ENCODE peak calls at places on chromosomes 11 and 22, in eight cellular contexts. I is body of pancreas, E is tibial nerve, P is IMR-90, T is HCT116, O is spleen, J is stomach, Q is thyroid gland. U is an unnamed sample. For H3K36me3, the result is how much of the 10 kb centered on the place peaks cover.

GRCh38 chr11:120546312-120547205 is 35.0 kb downstream of the GRIK4 start:
- DNase-seq in T (peak), Q (peak), E (no peak), I (peak), P (peak), J (peak), O (no peak), U (peak)

GRCh38 chr11:26764825-26765224 is 43.0 kb upstream of the SLC5A12 start:
- DNase-seq in I (no peak), Q (no peak), P (no peak), O (no peak), T (no peak), E (no peak), J (no peak), U (no peak)

GRCh38 chr11:118886681-118887111 is 3.0 kb downstream of the CXCR5 start:
- DNase-seq in O (peak), P (no peak), E (no peak), T (no peak), J (no peak), Q (no peak), I (no peak), U (no peak)

GRCh38 chr11:22711880-22712279 is 45.5 kb downstream of the GAS2 start:
- DNase-seq in E (no peak), J (peak), T (no peak), P (no peak), O (no peak), Q (no peak), I (peak), U (no peak)

GRCh38 chr22:39215070-39215396 is 29.7 kb downstream of the PDGFB start:
- DNase-seq in J (no peak), I (no peak), E (no peak), P (no peak), T (no peak), O (peak), Q (no peak), U (no peak)

GRCh38 chr11:87028688-87029087 is 9.0 kb upstream of the TMEM135 start:
- DNase-seq in J (no peak), I (no peak), O (no peak), E (no peak), P (no peak), T (no peak), Q (no peak), U (no peak)

GRCh38 chr22:45583504-45583903 is 80.8 kb downstream of the FBLN1 start:
- DNase-seq in O (peak), Q (no peak), P (no peak), I (no peak), T (no peak), J (no peak), E (no peak), U (no peak)

GRCh38 chr11:65391007-65391406 is 4.6 kb downstream of the FRMD8 start:
- DNase-seq in T (no peak), I (no peak), J (no peak), Q (no peak), P (peak), O (no peak), E (no peak), U (no peak)

GRCh38 chr22:44573451-44573850 is 75.4 kb upstream of the RTL6 start:
- DNase-seq in J (peak), E (no peak), I (no peak), O (no peak), T (no peak), Q (no peak), P (no peak), U (no peak)

GRCh38 chr11:128465946-128466688 is 121.2 kb downstream of the ETS1 start:
- DNase-seq in I (no peak), T (no peak), J (no peak), Q (no peak), E (no peak), O (no peak), P (no peak), U (no peak)

GRCh38 chr11:69111578-69112247 is 44.0 kb upstream of the SMIM38 start:
- DNase-seq in O (no peak), P (no peak), T (no peak), J (no peak), Q (no peak), I (peak), E (no peak), U (no peak)

GRCh38 chr11:45771194-45771941 is 33.6 kb upstream of the SLC35C1 start:
- DNase-seq in E (peak), I (peak), P (peak), Q (peak), T (peak), J (peak), O (peak), U (peak)

GRCh38 chr11:130165601-130166456 is 6.2 kb downstream of the ST14 start:
- DNase-seq in T (no peak), E (no peak), P (no peak), J (no peak), I (no peak), O (no peak), Q (no peak), U (no peak)

GRCh38 chr11:26191193-26191592 is 140.7 kb upstream of the ANO3 start:
- DNase-seq in O (no peak), Q (no peak), E (no peak), I (no peak), P (no peak), T (no peak), J (no peak), U (no peak)

GRCh38 chr11:44505591-44506054 is 59.8 kb upstream of the CD82 start:
- DNase-seq in J (no peak), T (no peak), O (no peak), P (peak), Q (no peak), I (no peak), E (no peak), U (no peak)

GRCh38 chr11:88246680-88247079 is 71.4 kb upstream of the RAB38 start:
- DNase-seq in J (no peak), T (no peak), P (peak), O (no peak), Q (no peak), E (no peak), I (no peak), U (no peak)

GRCh38 chr11:17351510-17352176 is at the start of gene NCR3LG1:
- DNase-seq in T (no peak), E (peak), P (peak), Q (peak), J (peak), O (peak), I (peak), U (peak)

GRCh38 chr22:26479792-26480610 is 3.6 kb downstream of the HPS4 start:
- DNase-seq in T (no peak), O (no peak), E (no peak), Q (no peak), P (no peak), I (no peak), J (no peak), U (no peak)

GRCh38 chr11:14499178-14499559 is 442 bp downstream of the COPB1 start:
- DNase-seq in P (peak), O (peak), Q (peak), E (no peak), T (no peak), I (peak), J (peak), U (peak)

GRCh38 chr11:125448136-125448535 is 47.9 kb downstream of the FEZ1 start:
- DNase-seq in P (peak), J (no peak), T (peak), E (no peak), O (no peak), I (no peak), Q (no peak), U (no peak)

GRCh38 chr11:850777-851762 is 8.4 kb downstream of the TSPAN4 start:
- DNase-seq in T (no peak), P (no peak), Q (no peak), O (no peak), J (no peak), E (no peak), I (no peak), U (no peak)

GRCh38 chr22:21457023-21457787 is 10.0 kb upstream of the TMEM191C start:
- DNase-seq in J (no peak), P (peak), I (peak), T (no peak), E (peak), O (peak), Q (no peak), U (no peak)

GRCh38 chr22:38244106-38244505 is 28.7 kb downstream of the TMEM184B start:
- DNase-seq in P (peak), E (no peak), O (no peak), I (no peak), J (no peak), Q (no peak), T (no peak), U (no peak)

GRCh38 chr11:28459912-28460311 is 351.7 kb downstream of the METTL15 start:
- DNase-seq in I (no peak), J (no peak), O (no peak), P (no peak), Q (no peak), T (no peak), E (no peak), U (no peak)

GRCh38 chr11:93844568-93844967 is 5.8 kb downstream of the VSTM5 start:
- DNase-seq in T (no peak), I (no peak), O (no peak), E (no peak), J (no peak), Q (no peak), P (no peak), U (no peak)

GRCh38 chr22:48953830-48954229 is 873.8 kb downstream of the BRD1 start:
- DNase-seq in Q (no peak), E (no peak), P (no peak), I (no peak), O (peak), T (no peak), J (peak), U (no peak)

GRCh38 chr11:6245536-6245935 is 6.6 kb downstream of the CNGA4 start:
- DNase-seq in T (no peak), E (no peak), O (no peak), I (no peak), J (no peak), P (no peak), Q (no peak), U (no peak)

GRCh38 chr11:19664896-19665548 is 47.6 kb upstream of the NAV2 start:
- DNase-seq in O (no peak), Q (no peak), T (no peak), I (no peak), P (peak), J (no peak), E (no peak), U (no peak)

GRCh38 chr11:27471067-27471587 is 1.5 kb downstream of the LGR4 start:
- DNase-seq in T (no peak), Q (peak), P (no peak), I (peak), O (no peak), J (no peak), E (no peak), U (no peak)

GRCh38 chr11:21260101-21260500 is 590.7 kb downstream of the NELL1 start:
- DNase-seq in P (no peak), Q (no peak), O (no peak), I (no peak), E (no peak), J (no peak), T (no peak), U (no peak)

GRCh38 chr11:26849009-26849408 is 127.1 kb upstream of the SLC5A12 start:
- DNase-seq in E (peak), J (no peak), P (no peak), Q (peak), I (peak), T (no peak), O (no peak), U (no peak)

GRCh38 chr11:46006418-46007070 is 84.1 kb downstream of the LARGE2 start:
- DNase-seq in O (no peak), J (no peak), E (no peak), I (peak), Q (no peak), T (peak), P (peak), U (no peak)

GRCh38 chr11:129732926-129733325 is 82.7 kb upstream of the TMEM45B start:
- DNase-seq in O (peak), Q (peak), J (no peak), I (no peak), T (no peak), P (no peak), E (no peak), U (no peak)

GRCh38 chr11:118265954-118266353 is 1.9 kb upstream of the MPZL2 start:
- DNase-seq in J (peak), E (no peak), O (no peak), I (peak), P (no peak), Q (peak), T (no peak), U (no peak)

GRCh38 chr11:65150513-65151271 is 16.4 kb upstream of the SYVN1 start:
- DNase-seq in E (peak), Q (peak), T (peak), O (peak), I (peak), P (peak), J (peak), U (peak)

GRCh38 chr11:6402561-6402981 is 12.3 kb downstream of the SMPD1 start:
- DNase-seq in E (no peak), Q (no peak), O (no peak), P (peak), I (no peak), T (no peak), J (no peak), U (no peak)

DNA sequence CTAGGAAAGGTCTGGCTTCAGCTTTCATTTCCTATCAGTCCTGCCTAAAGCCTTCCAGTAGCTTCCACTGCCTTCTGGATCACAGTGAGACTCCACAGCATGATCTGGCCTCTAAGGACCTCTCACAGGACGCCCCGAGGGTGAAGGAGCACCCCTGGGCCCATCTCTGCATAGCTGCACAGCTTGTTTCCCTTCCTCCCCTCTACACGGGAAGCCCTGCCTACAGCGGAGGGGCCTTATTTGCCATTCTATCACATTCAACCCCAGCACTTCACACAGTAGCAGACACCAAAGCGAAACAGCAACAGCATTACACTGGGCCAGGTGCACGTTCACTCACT is 162.3 kb upstream of the GRK3 start:
- DNase-seq in O (no peak), Q (no peak), P (no peak), E (no peak), T (no peak), I (no peak), J (no peak), U (no peak)
- TF ChIP-seq POLR2A in O (no peak), Q (no peak), P (no peak), E (no peak), T (no peak), I (no peak), J (no peak), U (no peak)

GRCh38 chr11:7651700-7652099 is 21.6 kb downstream of the CYB5R2 start:
- DNase-seq in O (no peak), I (no peak), P (no peak), J (no peak), Q (no peak), T (no peak), E (no peak), U (no peak)
- H3K36me3 ChIP-seq in O (half or more), I (under half), P (under half), J (half or more), Q (half or more), T (under half), E (under half), U (under half)

GRCh38 chr11:67606150-67606476 is 623 bp upstream of the NDUFV1 start:
- DNase-seq in E (no peak), P (peak), I (no peak), O (no peak), T (no peak), Q (peak), J (no peak), U (peak)

GRCh38 chr11:67605231-67606011 is 1.3 kb upstream of the NDUFV1 start:
- DNase-seq in T (no peak), P (no peak), J (no peak), E (no peak), Q (no peak), I (no peak), O (no peak), U (no peak)

GRCh38 chr11:67607507-67607906 is 771 bp downstream of the NDUFV1 start:
- DNase-seq in E (no peak), T (no peak), J (no peak), I (no peak), O (no peak), P (no peak), Q (no peak), U (no peak)

GRCh38 chr11:67608486-67608885 is 1.8 kb downstream of the NDUFV1 start:
- DNase-seq in I (no peak), T (no peak), J (no peak), Q (no peak), O (no peak), P (no peak), E (no peak), U (no peak)

DNA sequence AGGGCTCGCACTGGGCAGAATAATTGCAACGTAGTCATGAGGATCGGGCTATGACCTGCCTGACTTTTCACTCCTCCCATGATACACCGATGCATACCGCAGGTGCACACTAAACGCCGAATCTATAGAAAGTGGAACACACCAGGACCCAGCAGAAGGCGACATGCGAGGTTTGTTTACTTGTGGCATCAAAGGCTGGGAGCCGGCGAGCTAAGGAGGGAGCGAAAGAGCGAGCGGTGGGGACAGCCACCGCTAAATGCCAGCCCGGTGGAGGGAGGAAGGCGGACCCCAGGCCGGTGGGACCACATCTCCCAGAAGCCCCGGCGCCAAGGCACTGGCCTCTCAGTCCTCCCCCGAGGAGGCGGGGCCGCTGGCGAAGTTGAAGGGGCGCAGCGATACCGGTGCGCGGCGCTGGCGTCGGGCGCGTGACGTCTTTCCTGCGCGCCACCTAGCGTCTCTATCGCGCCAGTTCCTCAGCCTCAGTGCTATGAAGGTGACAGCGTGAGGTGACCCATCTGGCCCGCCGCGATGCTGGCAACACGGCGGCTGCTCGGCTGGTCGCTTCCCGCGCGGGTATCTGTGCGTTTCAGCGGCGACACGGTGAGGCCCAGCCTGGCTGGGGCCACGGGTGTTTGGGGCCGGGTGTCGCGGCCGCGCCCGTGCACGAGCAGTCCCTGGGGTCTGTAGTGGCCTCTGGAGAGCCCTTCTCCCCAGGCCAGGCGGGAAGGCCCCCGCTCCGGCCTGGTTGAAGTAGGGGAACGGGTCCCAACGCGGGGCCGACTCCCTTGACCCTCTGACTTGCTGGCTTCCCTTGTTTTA is at the start of gene NDUFV1:
- DNase-seq in T (peak), O (peak), J (peak), Q (peak), P (peak), E (peak), I (peak), U (peak)
- TF ChIP-seq POLR2A in T (peak), O (no peak), J (no peak), Q (peak), P (peak), E (peak), I (peak), U (peak)

GRCh38 chr11:18408558-18409242 is 3.4 kb upstream of the LDHC start:
- DNase-seq in E (no peak), Q (no peak), T (no peak), P (peak), O (no peak), I (no peak), J (no peak), U (no peak)

GRCh38 chr11:18404062-18404461 is 8.1 kb upstream of the LDHC start:
- DNase-seq in J (no peak), P (no peak), O (no peak), T (no peak), Q (no peak), E (no peak), I (no peak), U (no peak)
- H3K36me3 ChIP-seq in J (half or more), P (half or more), O (half or more), T (half or more), Q (half or more), E (under half), I (under half), U (under half)

GRCh38 chr22:41934284-41935014 is 7.8 kb upstream of the TNFRSF13C start:
- DNase-seq in P (no peak), E (no peak), Q (no peak), I (no peak), T (no peak), O (peak), J (no peak), U (no peak)
- TF ChIP-seq POLR2A in P (no peak), E (no peak), Q (no peak), I (no peak), T (no peak), O (no peak), J (no peak), U (no peak)

DNA sequence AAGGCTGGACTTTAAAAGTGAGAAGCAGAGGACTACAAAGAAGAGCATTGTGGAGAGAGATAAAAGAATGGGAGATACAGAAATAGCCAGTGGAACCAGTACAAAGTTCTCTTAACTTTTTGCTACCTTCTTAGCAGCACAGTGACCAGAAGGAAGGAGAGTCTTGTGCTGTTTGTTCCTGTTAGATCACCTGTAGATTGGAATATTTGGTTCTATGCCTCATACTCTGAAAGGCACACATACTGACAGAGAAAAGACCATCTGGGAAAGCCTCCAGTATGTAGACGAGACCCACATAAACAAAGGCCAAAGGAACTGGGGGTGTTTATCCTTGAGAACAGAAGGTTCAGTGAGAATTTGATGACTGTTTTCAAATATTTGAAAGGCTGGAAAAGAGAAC is 18.7 kb downstream of the RNF141 start:
- DNase-seq in T (no peak), Q (no peak), J (no peak), I (no peak), E (no peak), O (no peak), P (no peak), U (no peak)
- H3K36me3 ChIP-seq in T (half or more), Q (under half), J (half or more), I (under half), E (under half), O (half or more), P (under half), U (under half)

U was measured in ovary.